ENCODE peak calls at places on chromosomes 16 and 17, in four cellular contexts. V is T-cell, H is T-helper 17 cell, F is nucleus accumbens. Z is an unnamed sample.

GRCh38 chr17:80926601-80927250 is 64.9 kb upstream of the CHMP6 start:
- DNase-seq in F (no peak), V (no peak), H (no peak), Z (no peak)

GRCh38 chr17:81832608-81833159 is 407 bp downstream of the MCRIP1 start:
- DNase-seq in H (no peak), F (no peak), V (peak), Z (no peak)

GRCh38 chr16:28623172-28623711 is 13.4 kb upstream of the SULT1A1 start:
- DNase-seq in H (no peak), V (peak), F (no peak), Z (peak)

GRCh38 chr17:38403491-38403890 is 24.8 kb upstream of the ARHGAP23 start:
- DNase-seq in F (no peak), H (no peak), V (no peak), Z (no peak)

GRCh38 chr16:81708459-81709368 is 70.4 kb upstream of the PLCG2 start:
- DNase-seq in F (no peak), V (no peak), H (no peak), Z (no peak)

GRCh38 chr16:66927012-66927436 is 1.7 kb upstream of the RRAD start:
- DNase-seq in V (no peak), H (no peak), F (no peak), Z (no peak)

GRCh38 chr17:57880086-57880456 is 30.2 kb upstream of the MRPS23 start:
- DNase-seq in V (no peak), H (no peak), F (no peak), Z (no peak)

GRCh38 chr17:75627094-75627493 is 6.1 kb upstream of the SMIM5 start:
- DNase-seq in V (no peak), F (no peak), H (no peak), Z (no peak)

GRCh38 chr16:89094252-89094901 is 725 bp downstream of the ACSF3 start:
- DNase-seq in V (no peak), H (no peak), F (no peak), Z (no peak)

GRCh38 chr17:36728030-36728991 is 126.9 kb downstream of the MRM1 start:
- DNase-seq in V (no peak), F (no peak), H (no peak), Z (no peak)

GRCh38 chr16:23268561-23268960 is 33.5 kb upstream of the SCNN1B start:
- DNase-seq in V (no peak), H (no peak), F (no peak), Z (no peak)

GRCh38 chr16:68707341-68708152 is 29.5 kb upstream of the CDH1 start:
- DNase-seq in H (no peak), F (no peak), V (no peak), Z (no peak)

GRCh38 chr17:2086306-2086705 is 31.4 kb downstream of the HIC1 start:
- DNase-seq in F (no peak), V (no peak), H (no peak), Z (no peak)

GRCh38 chr17:622356-622755 is 92.3 kb downstream of the VPS53 start:
- DNase-seq in F (no peak), V (no peak), H (no peak), Z (no peak)

GRCh38 chr17:59361916-59362810 is 30.7 kb downstream of the YPEL2 start:
- DNase-seq in F (no peak), H (no peak), V (peak), Z (no peak)

GRCh38 chr17:41394254-41395016 is 3.0 kb downstream of the KRT31 start:
- DNase-seq in H (no peak), F (no peak), V (no peak), Z (no peak)

GRCh38 chr17:45907720-45908395 is 13.5 kb downstream of the MAPT start:
- DNase-seq in V (no peak), F (no peak), H (no peak), Z (no peak)

GRCh38 chr16:60553316-60553801 is 1482.9 kb downstream of the CDH8 start:
- DNase-seq in H (no peak), F (no peak), V (no peak), Z (no peak)

GRCh38 chr17:57106107-57106835 is 21.2 kb downstream of the AKAP1 start:
- DNase-seq in F (no peak), V (no peak), H (no peak), Z (no peak)

GRCh38 chr16:30394603-30395154 is 541 bp upstream of the ZNF48 start:
- DNase-seq in V (no peak), H (no peak), F (no peak), Z (no peak)